ENCODE peak calls at places on chromosome 5, in four cellular contexts. One of them, this sample, is unnamed.

GRCh38 chr5:175893466-175893865 is 22.1 kb downstream of the CPLX2 start:
- DNase-seq in CD8-positive, alpha-beta T cell: no peak
- DNase-seq in HuH-7: no peak
- DNase-seq in HFFc6: no peak
- DNase-seq in this sample: no peak

GRCh38 chr5:13477118-13477737 is 467.3 kb downstream of the DNAH5 start:
- DNase-seq in CD8-positive, alpha-beta T cell: no peak
- DNase-seq in HuH-7: no peak
- DNase-seq in HFFc6: peak; percentile 1
- DNase-seq in this sample: no peak

GRCh38 chr5:1946776-1947175 is 64.1 kb upstream of the IRX4 start:
- DNase-seq in CD8-positive, alpha-beta T cell: no peak
- DNase-seq in HuH-7: no peak
- DNase-seq in HFFc6: no peak
- DNase-seq in this sample: no peak

GRCh38 chr5:66894480-66895240 is 298.5 kb downstream of the MAST4 start:
- DNase-seq in CD8-positive, alpha-beta T cell: no peak
- DNase-seq in HuH-7: no peak
- DNase-seq in HFFc6: no peak
- DNase-seq in this sample: no peak

GRCh38 chr5:170301149-170301548 is 3.6 kb upstream of the LCP2 start:
- DNase-seq in CD8-positive, alpha-beta T cell: no peak
- DNase-seq in HuH-7: no peak
- DNase-seq in HFFc6: no peak
- DNase-seq in this sample: no peak

GRCh38 chr5:80917596-80917995 is 42.6 kb upstream of the RASGRF2 start:
- DNase-seq in CD8-positive, alpha-beta T cell: no peak
- DNase-seq in HuH-7: no peak
- DNase-seq in HFFc6: no peak
- DNase-seq in this sample: no peak

GRCh38 chr5:148585988-148586387 is 68.3 kb downstream of the HTR4 start:
- DNase-seq in CD8-positive, alpha-beta T cell: no peak
- DNase-seq in HuH-7: no peak
- DNase-seq in HFFc6: no peak
- DNase-seq in this sample: no peak

GRCh38 chr5:60611099-60611719 is 88.8 kb downstream of the DEPDC1B start:
- DNase-seq in CD8-positive, alpha-beta T cell: no peak
- DNase-seq in HuH-7: no peak
- DNase-seq in HFFc6: no peak
- DNase-seq in this sample: no peak

GRCh38 chr5:178340187-178340586 is 107.6 kb upstream of the PHYKPL start:
- DNase-seq in CD8-positive, alpha-beta T cell: no peak
- DNase-seq in HuH-7: no peak
- DNase-seq in HFFc6: no peak
- DNase-seq in this sample: peak; percentile 43

GRCh38 chr5:125550237-125550636 is 803.8 kb upstream of the ZNF608 start:
- DNase-seq in CD8-positive, alpha-beta T cell: no peak
- DNase-seq in HuH-7: no peak
- DNase-seq in HFFc6: no peak
- DNase-seq in this sample: no peak

GRCh38 chr5:170057311-170057710 is 48.4 kb upstream of the FOXI1 start:
- DNase-seq in CD8-positive, alpha-beta T cell: no peak
- DNase-seq in HuH-7: no peak
- DNase-seq in HFFc6: no peak
- DNase-seq in this sample: no peak

GRCh38 chr5:109327572-109327971 is 82.2 kb downstream of the PJA2 start:
- DNase-seq in CD8-positive, alpha-beta T cell: no peak
- DNase-seq in HuH-7: no peak
- DNase-seq in HFFc6: no peak
- DNase-seq in this sample: no peak

GRCh38 chr5:34586117-34586885 is 69.8 kb upstream of the RAI14 start:
- DNase-seq in CD8-positive, alpha-beta T cell: no peak
- DNase-seq in HuH-7: peak; percentile 38
- DNase-seq in HFFc6: peak; percentile 82
- DNase-seq in this sample: no peak

GRCh38 chr5:109003928-109004327 is 256.2 kb downstream of the FER start:
- DNase-seq in CD8-positive, alpha-beta T cell: no peak
- DNase-seq in HuH-7: no peak
- DNase-seq in HFFc6: no peak
- DNase-seq in this sample: no peak

GRCh38 chr5:38420691-38421395 is 135.6 kb downstream of the LIFR start:
- DNase-seq in CD8-positive, alpha-beta T cell: peak; percentile 11
- DNase-seq in HuH-7: peak; percentile 75
- DNase-seq in HFFc6: peak; percentile 56
- DNase-seq in this sample: no peak

GRCh38 chr5:52604151-52604550 is 183.6 kb upstream of the ITGA1 start:
- DNase-seq in CD8-positive, alpha-beta T cell: no peak
- DNase-seq in HuH-7: no peak
- DNase-seq in HFFc6: no peak
- DNase-seq in this sample: no peak

GRCh38 chr5:133962801-133963476 is 5.5 kb downstream of the C5orf15 start:
- DNase-seq in CD8-positive, alpha-beta T cell: no peak
- DNase-seq in HuH-7: no peak
- DNase-seq in HFFc6: peak; percentile 52
- DNase-seq in this sample: no peak

GRCh38 chr5:173056783-173057061 is 570 bp downstream of the CREBRF start:
- DNase-seq in CD8-positive, alpha-beta T cell: peak; percentile 80
- DNase-seq in HuH-7: peak; percentile 59
- DNase-seq in HFFc6: no peak
- DNase-seq in this sample: no peak

GRCh38 chr5:55450050-55450765 is 84.6 kb downstream of the PLPP1 start:
- DNase-seq in CD8-positive, alpha-beta T cell: no peak
- DNase-seq in HuH-7: no peak
- DNase-seq in HFFc6: peak; percentile 56
- DNase-seq in this sample: no peak

GRCh38 chr5:140570058-140570457 is 5.4 kb downstream of the SLC35A4 start:
- DNase-seq in CD8-positive, alpha-beta T cell: no peak
- DNase-seq in HuH-7: no peak
- DNase-seq in HFFc6: no peak
- DNase-seq in this sample: no peak

GRCh38 chr5:113119271-113119924 is 142.8 kb downstream of the DCP2 start:
- DNase-seq in CD8-positive, alpha-beta T cell: no peak
- DNase-seq in HuH-7: no peak
- DNase-seq in HFFc6: no peak
- DNase-seq in this sample: no peak

GRCh38 chr5:150473673-150474358 is 24.3 kb upstream of the RPS14 start:
- DNase-seq in CD8-positive, alpha-beta T cell: no peak
- DNase-seq in HuH-7: no peak
- DNase-seq in HFFc6: peak; percentile 42
- DNase-seq in this sample: no peak

GRCh38 chr5:95959051-95959963 is 2.3 kb downstream of the ELL2 start:
- DNase-seq in CD8-positive, alpha-beta T cell: no peak
- DNase-seq in HuH-7: no peak
- DNase-seq in HFFc6: no peak
- DNase-seq in this sample: no peak

GRCh38 chr5:159571501-159572244 is 241.4 kb upstream of the IL12B start:
- DNase-seq in CD8-positive, alpha-beta T cell: no peak
- DNase-seq in HuH-7: no peak
- DNase-seq in HFFc6: no peak
- DNase-seq in this sample: no peak

GRCh38 chr5:151675956-151676712 is 10.6 kb downstream of the SPARC start:
- DNase-seq in CD8-positive, alpha-beta T cell: no peak
- DNase-seq in HuH-7: no peak
- DNase-seq in HFFc6: no peak
- DNase-seq in this sample: no peak

GRCh38 chr5:142532416-142533176 is 153.3 kb downstream of the FGF1 start:
- DNase-seq in CD8-positive, alpha-beta T cell: no peak
- DNase-seq in HuH-7: no peak
- DNase-seq in HFFc6: no peak
- DNase-seq in this sample: no peak

GRCh38 chr5:9350301-9350797 is 195.5 kb downstream of the SEMA5A start:
- DNase-seq in CD8-positive, alpha-beta T cell: no peak
- DNase-seq in HuH-7: no peak
- DNase-seq in HFFc6: peak; percentile 78
- DNase-seq in this sample: no peak

GRCh38 chr5:149358294-149358651 is 427 bp downstream of the PCYOX1L start:
- DNase-seq in CD8-positive, alpha-beta T cell: peak; percentile 30
- DNase-seq in HuH-7: no peak
- DNase-seq in HFFc6: no peak
- DNase-seq in this sample: no peak

GRCh38 chr5:56078675-56079500 is 84.1 kb upstream of the IL6ST start:
- DNase-seq in CD8-positive, alpha-beta T cell: no peak
- DNase-seq in HuH-7: no peak
- DNase-seq in HFFc6: no peak
- DNase-seq in this sample: peak; percentile 60

GRCh38 chr5:1017056-1017455 is 8.5 kb downstream of the NKD2 start:
- DNase-seq in CD8-positive, alpha-beta T cell: no peak
- DNase-seq in HuH-7: no peak
- DNase-seq in HFFc6: no peak
- DNase-seq in this sample: peak; percentile 57

GRCh38 chr5:43192558-43193170 is 639 bp downstream of the NIM1K start:
- DNase-seq in CD8-positive, alpha-beta T cell: peak; percentile 10
- DNase-seq in HuH-7: no peak
- DNase-seq in HFFc6: peak; percentile 16
- DNase-seq in this sample: peak; percentile 76

GRCh38 chr5:80399553-80400239 is 8.2 kb upstream of the ZFYVE16 start:
- DNase-seq in CD8-positive, alpha-beta T cell: no peak
- DNase-seq in HuH-7: no peak
- DNase-seq in HFFc6: peak; percentile 30
- DNase-seq in this sample: no peak

GRCh38 chr5:15702102-15702501 is 202.1 kb downstream of the FBXL7 start:
- DNase-seq in CD8-positive, alpha-beta T cell: no peak
- DNase-seq in HuH-7: peak; percentile 4
- DNase-seq in HFFc6: peak; percentile 8
- DNase-seq in this sample: no peak

GRCh38 chr5:8329773-8330172 is 460.8 kb downstream of the MTRR start:
- DNase-seq in CD8-positive, alpha-beta T cell: no peak
- DNase-seq in HuH-7: no peak
- DNase-seq in HFFc6: peak; percentile 75
- DNase-seq in this sample: no peak

GRCh38 chr5:103057208-103058130 is 62.5 kb downstream of the GIN1 start:
- DNase-seq in CD8-positive, alpha-beta T cell: no peak
- DNase-seq in HuH-7: no peak
- DNase-seq in HFFc6: peak; percentile 11
- DNase-seq in this sample: no peak

GRCh38 chr5:52580921-52581320 is 206.8 kb upstream of the ITGA1 start:
- DNase-seq in CD8-positive, alpha-beta T cell: no peak
- DNase-seq in HuH-7: no peak
- DNase-seq in HFFc6: peak; percentile 35
- DNase-seq in this sample: no peak

GRCh38 chr5:142720561-142721275 is 34.8 kb upstream of the FGF1 start:
- DNase-seq in CD8-positive, alpha-beta T cell: no peak
- DNase-seq in HuH-7: no peak
- DNase-seq in HFFc6: no peak
- DNase-seq in this sample: no peak

GRCh38 chr5:35876922-35877321 is 20.2 kb downstream of the IL7R start:
- DNase-seq in CD8-positive, alpha-beta T cell: no peak
- DNase-seq in HuH-7: no peak
- DNase-seq in HFFc6: peak; percentile 24
- DNase-seq in this sample: no peak

GRCh38 chr5:136811551-136811950 is 446.2 kb upstream of the TRPC7 start:
- DNase-seq in CD8-positive, alpha-beta T cell: no peak
- DNase-seq in HuH-7: no peak
- DNase-seq in HFFc6: peak; percentile 87
- DNase-seq in this sample: no peak